ENCODE peak calls at places on chromosomes 7 and 10, in eight cellular contexts. Y is kidney epithelial cell; L is stimulated activated CD8-positive, alpha-beta memory T cell treated with anti-CD3 and anti-CD28 coated beads, Interleukin-15, amount 100 ng/mL, for 4 hours; T is AG04450; V is heart right ventricle; G is stimulated activated CD4-positive, alpha-beta T cell treated with anti-CD3 and anti-CD28 coated beads, Interleukin-12 subunit alpha, Interleukin-12 subunit beta, amount 100 ng/mL, for 24 hours; S is skeletal muscle cell; P is T-helper 9 cell. J is an unnamed sample.

GRCh38 chr7:78587443-78588044 is 789.0 kb downstream of the PHTF2 start:
- DNase-seq in Y (no peak), T (no peak), L (no peak), V (no peak), S (no peak), G (no peak), P (no peak), J (peak)

GRCh38 chr7:16753932-16754571 is 497 bp downstream of the TSPAN13 start:
- DNase-seq in S (no peak), L (no peak), V (peak), Y (no peak), P (no peak), G (no peak), T (no peak), J (peak)

GRCh38 chr7:44431091-44431608 is 59.3 kb downstream of the NUDCD3 start:
- DNase-seq in Y (peak), L (no peak), P (no peak), G (no peak), S (no peak), V (no peak), T (no peak), J (no peak)

GRCh38 chr7:47474937-47475879 is 106.7 kb downstream of the TNS3 start:
- DNase-seq in P (no peak), Y (peak), L (no peak), G (no peak), T (peak), S (peak), V (peak), J (no peak)

GRCh38 chr7:129433823-129434171 is 435 bp upstream of the STRIP2 start:
- DNase-seq in G (no peak), P (no peak), Y (no peak), V (no peak), T (no peak), L (no peak), S (no peak), J (no peak)

GRCh38 chr10:73889014-73889413 is 14.7 kb upstream of the CAMK2G start:
- DNase-seq in S (peak), G (no peak), Y (no peak), T (no peak), V (peak), P (no peak), L (no peak), J (peak)

GRCh38 chr10:43145313-43145712 is 7.1 kb downstream of the CSGALNACT2 start:
- DNase-seq in L (no peak), G (no peak), V (no peak), Y (no peak), T (no peak), P (no peak), S (no peak), J (no peak)

GRCh38 chr7:90178592-90179279 is 24.5 kb downstream of the STEAP1 start:
- DNase-seq in Y (peak), G (no peak), P (no peak), V (no peak), T (no peak), S (peak), L (no peak), J (no peak)

GRCh38 chr7:36986429-36987362 is 262.4 kb upstream of the AOAH start:
- DNase-seq in P (peak), T (peak), L (no peak), V (peak), S (no peak), G (peak), Y (no peak), J (peak)

GRCh38 chr7:54260868-54261475 is 281.2 kb upstream of the VSTM2A start:
- DNase-seq in T (no peak), P (no peak), S (peak), Y (peak), G (no peak), V (no peak), L (no peak), J (no peak)

GRCh38 chr10:32210306-32211045 is 136.5 kb downstream of the EPC1 start:
- DNase-seq in S (peak), G (no peak), T (no peak), V (no peak), Y (no peak), L (no peak), P (no peak), J (no peak)

GRCh38 chr10:123759496-123760070 is 93.4 kb downstream of the GPR26 start:
- DNase-seq in L (no peak), T (no peak), V (no peak), P (no peak), Y (no peak), S (no peak), G (no peak), J (no peak)

GRCh38 chr7:2970907-2971306 is 72.8 kb downstream of the CARD11 start:
- DNase-seq in V (no peak), Y (no peak), G (no peak), S (no peak), P (no peak), T (no peak), L (no peak), J (no peak)

GRCh38 chr10:11570751-11571150 is 40.7 kb downstream of the USP6NL start:
- DNase-seq in G (no peak), V (no peak), Y (no peak), P (no peak), T (no peak), L (no peak), S (no peak), J (no peak)

GRCh38 chr10:97611473-97611872 is 21.8 kb downstream of the MORN4 start:
- DNase-seq in P (no peak), L (no peak), S (no peak), G (no peak), Y (no peak), T (no peak), V (no peak), J (no peak)

GRCh38 chr7:129494041-129494440 is 8.3 kb upstream of the SMKR1 start:
- DNase-seq in T (peak), G (no peak), V (no peak), P (no peak), S (peak), L (no peak), Y (peak), J (no peak)

GRCh38 chr10:91590904-91591791 is 41.7 kb downstream of the PPP1R3C start:
- DNase-seq in Y (no peak), G (no peak), V (peak), S (peak), T (peak), P (no peak), L (no peak), J (peak)

GRCh38 chr7:87416682-87417587 is 58.5 kb downstream of the ABCB4 start:
- DNase-seq in T (peak), V (no peak), S (no peak), P (peak), L (no peak), Y (peak), G (peak), J (peak)

GRCh38 chr10:51685768-51686167 is 13.6 kb downstream of the CSTF2T start:
- DNase-seq in L (no peak), Y (no peak), P (no peak), T (no peak), V (no peak), G (no peak), S (no peak), J (no peak)

GRCh38 chr7:92435542-92435941 is 11.7 kb upstream of the GATAD1 start:
- DNase-seq in T (no peak), Y (no peak), L (no peak), G (no peak), V (no peak), P (no peak), S (no peak), J (no peak)

GRCh38 chr7:107989618-107990373 is 13.2 kb downstream of the LAMB1 start:
- DNase-seq in S (peak), G (no peak), P (no peak), Y (no peak), V (peak), T (no peak), L (no peak), J (no peak)

GRCh38 chr7:155002411-155003214 is at the start of gene PAXIP1:
- DNase-seq in T (no peak), S (no peak), V (peak), G (peak), Y (no peak), L (peak), P (peak), J (peak)

GRCh38 chr7:47379629-47380324 is 202.1 kb downstream of the TNS3 start:
- DNase-seq in S (no peak), T (peak), Y (no peak), V (peak), L (no peak), P (no peak), G (no peak), J (no peak)

GRCh38 chr7:36755484-36755883 is 31.2 kb upstream of the AOAH start:
- DNase-seq in P (no peak), Y (no peak), G (no peak), T (no peak), V (no peak), S (no peak), L (no peak), J (no peak)

GRCh38 chr10:104349623-104350142 is 4.0 kb upstream of the CFAP58 start:
- DNase-seq in P (no peak), G (no peak), L (no peak), V (no peak), S (peak), T (no peak), Y (no peak), J (no peak)

J was measured in NCI-H1105 treated with DMSO at 0.1 percent for 48 hours.